ENCODE peak calls at places on chromosome 1, in six cellular contexts. One of them, this sample, is unnamed.

GRCh38 chr1:82269466-82269865 is 468.7 kb downstream of the ADGRL2 start:
- DNase-seq in Kasumi-1: no peak
- DNase-seq in renal cortical epithelial cell: peak
- DNase-seq in stimulated activated CD4-positive, alpha-beta T cell treated with anti-CD3 and anti-CD28 coated beads, Interleukin-4, amount 100 ng/mL, for 24 hours: no peak
- DNase-seq in NCI-H748 treated with DMSO at 0.1 percent for 48 hours: no peak
- DNase-seq in MV-4-11: no peak
- DNase-seq in this sample: no peak

GRCh38 chr1:66557157-66557556 is 23.2 kb downstream of the SGIP1 start:
- DNase-seq in MV-4-11: no peak
- DNase-seq in renal cortical epithelial cell: no peak
- DNase-seq in stimulated activated CD4-positive, alpha-beta T cell treated with anti-CD3 and anti-CD28 coated beads, Interleukin-4, amount 100 ng/mL, for 24 hours: no peak
- DNase-seq in NCI-H748 treated with DMSO at 0.1 percent for 48 hours: no peak
- DNase-seq in Kasumi-1: no peak
- DNase-seq in this sample: no peak

GRCh38 chr1:166197597-166197996 is 30.8 kb upstream of the FAM78B start:
- DNase-seq in NCI-H748 treated with DMSO at 0.1 percent for 48 hours: no peak
- DNase-seq in MV-4-11: no peak
- DNase-seq in Kasumi-1: no peak
- DNase-seq in stimulated activated CD4-positive, alpha-beta T cell treated with anti-CD3 and anti-CD28 coated beads, Interleukin-4, amount 100 ng/mL, for 24 hours: no peak
- DNase-seq in renal cortical epithelial cell: peak
- DNase-seq in this sample: no peak

GRCh38 chr1:199122085-199122484 is 483.2 kb downstream of the PTPRC start:
- DNase-seq in renal cortical epithelial cell: no peak
- DNase-seq in NCI-H748 treated with DMSO at 0.1 percent for 48 hours: no peak
- DNase-seq in MV-4-11: no peak
- DNase-seq in Kasumi-1: no peak
- DNase-seq in stimulated activated CD4-positive, alpha-beta T cell treated with anti-CD3 and anti-CD28 coated beads, Interleukin-4, amount 100 ng/mL, for 24 hours: no peak
- DNase-seq in this sample: no peak

GRCh38 chr1:30889506-30889905 is 19.1 kb downstream of the SDC3 start:
- DNase-seq in NCI-H748 treated with DMSO at 0.1 percent for 48 hours: no peak
- DNase-seq in MV-4-11: no peak
- DNase-seq in stimulated activated CD4-positive, alpha-beta T cell treated with anti-CD3 and anti-CD28 coated beads, Interleukin-4, amount 100 ng/mL, for 24 hours: no peak
- DNase-seq in renal cortical epithelial cell: no peak
- DNase-seq in Kasumi-1: no peak
- DNase-seq in this sample: no peak

GRCh38 chr1:183318433-183318832 is 99.7 kb downstream of the NMNAT2 start:
- DNase-seq in renal cortical epithelial cell: peak
- DNase-seq in Kasumi-1: no peak
- DNase-seq in stimulated activated CD4-positive, alpha-beta T cell treated with anti-CD3 and anti-CD28 coated beads, Interleukin-4, amount 100 ng/mL, for 24 hours: no peak
- DNase-seq in NCI-H748 treated with DMSO at 0.1 percent for 48 hours: no peak
- DNase-seq in MV-4-11: peak
- DNase-seq in this sample: no peak

GRCh38 chr1:43743206-43743605 is 35.9 kb downstream of the ST3GAL3 start:
- DNase-seq in NCI-H748 treated with DMSO at 0.1 percent for 48 hours: no peak
- DNase-seq in stimulated activated CD4-positive, alpha-beta T cell treated with anti-CD3 and anti-CD28 coated beads, Interleukin-4, amount 100 ng/mL, for 24 hours: no peak
- DNase-seq in Kasumi-1: no peak
- DNase-seq in MV-4-11: no peak
- DNase-seq in renal cortical epithelial cell: no peak
- DNase-seq in this sample: no peak

GRCh38 chr1:156476501-156477298 is 23.9 kb downstream of the MEF2D start:
- DNase-seq in MV-4-11: no peak
- DNase-seq in Kasumi-1: no peak
- DNase-seq in stimulated activated CD4-positive, alpha-beta T cell treated with anti-CD3 and anti-CD28 coated beads, Interleukin-4, amount 100 ng/mL, for 24 hours: no peak
- DNase-seq in renal cortical epithelial cell: peak
- DNase-seq in NCI-H748 treated with DMSO at 0.1 percent for 48 hours: no peak
- DNase-seq in this sample: no peak

GRCh38 chr1:101216623-101217022 is 20.2 kb upstream of the S1PR1 start:
- DNase-seq in Kasumi-1: no peak
- DNase-seq in renal cortical epithelial cell: peak
- DNase-seq in stimulated activated CD4-positive, alpha-beta T cell treated with anti-CD3 and anti-CD28 coated beads, Interleukin-4, amount 100 ng/mL, for 24 hours: no peak
- DNase-seq in NCI-H748 treated with DMSO at 0.1 percent for 48 hours: peak
- DNase-seq in MV-4-11: no peak
- DNase-seq in this sample: no peak

GRCh38 chr1:21219674-21220073 is 43.0 kb upstream of the EIF4G3 start:
- DNase-seq in stimulated activated CD4-positive, alpha-beta T cell treated with anti-CD3 and anti-CD28 coated beads, Interleukin-4, amount 100 ng/mL, for 24 hours: no peak
- DNase-seq in MV-4-11: no peak
- DNase-seq in NCI-H748 treated with DMSO at 0.1 percent for 48 hours: no peak
- DNase-seq in Kasumi-1: no peak
- DNase-seq in renal cortical epithelial cell: no peak
- DNase-seq in this sample: no peak

GRCh38 chr1:160130939-160131338 is 15.4 kb downstream of the ATP1A2 start:
- DNase-seq in NCI-H748 treated with DMSO at 0.1 percent for 48 hours: no peak
- DNase-seq in Kasumi-1: no peak
- DNase-seq in renal cortical epithelial cell: no peak
- DNase-seq in MV-4-11: no peak
- DNase-seq in stimulated activated CD4-positive, alpha-beta T cell treated with anti-CD3 and anti-CD28 coated beads, Interleukin-4, amount 100 ng/mL, for 24 hours: no peak
- DNase-seq in this sample: no peak

This sample was measured in globus pallidus.